ENCODE peak calls at places on chromosomes 13 and 19, in five cellular contexts. C is HEK293T, Y is NCI-H774, T is psoas muscle, N is C1 segment of cervical spinal cord. J is an unnamed sample.

GRCh38 chr13:112849500-112849899 is 119.5 kb upstream of the MCF2L start:
- DNase-seq in N (no peak), C (peak; percentile 13), T (no peak), Y (peak; percentile 99), J (no peak)

GRCh38 chr19:44671400-44671799 is at the start of gene CEACAM19:
- DNase-seq in T (no peak), Y (no peak), C (no peak), N (no peak), J (no peak)

GRCh38 chr13:111993701-111994100 is 73.2 kb upstream of the SOX1 start:
- DNase-seq in Y (no peak), C (no peak), N (no peak), T (no peak), J (no peak)

GRCh38 chr13:113432509-113433270 is 20.6 kb downstream of the ADPRHL1 start:
- DNase-seq in Y (no peak), C (no peak), T (no peak), N (no peak), J (no peak)

GRCh38 chr19:45717983-45718650 is 12.6 kb downstream of the FBXO46 start:
- DNase-seq in T (no peak), N (no peak), Y (no peak), C (no peak), J (no peak)

GRCh38 chr19:50020481-50020880 is 4.7 kb downstream of the VRK3 start:
- DNase-seq in C (no peak), Y (peak; percentile 6), N (no peak), T (no peak), J (no peak)

GRCh38 chr13:102369303-102369702 is 32.5 kb downstream of the FGF14 start:
- DNase-seq in T (no peak), C (no peak), N (no peak), Y (no peak), J (no peak)

GRCh38 chr19:1090731-1091543 is 4.2 kb downstream of the POLR2E start:
- DNase-seq in C (no peak), Y (no peak), N (no peak), T (no peak), J (no peak)

GRCh38 chr19:48878219-48879024 is 6.2 kb downstream of the PPP1R15A start:
- DNase-seq in N (no peak), Y (no peak), C (no peak), T (no peak), J (peak; percentile 88)

GRCh38 chr19:18294467-18294864 is 13.0 kb upstream of the JUND start:
- DNase-seq in N (no peak), Y (no peak), T (peak; percentile 42), C (no peak), J (no peak)

GRCh38 chr19:7917292-7918061 is 2.7 kb upstream of the SNAPC2 start:
- DNase-seq in Y (no peak), N (no peak), T (no peak), C (no peak), J (peak; percentile 6)

GRCh38 chr19:8654591-8655339 is 24.3 kb downstream of the NFILZ start:
- DNase-seq in N (no peak), T (peak; percentile 35), C (peak; percentile 83), Y (no peak), J (peak; percentile 9)